ENCODE peak calls at places on chromosome 15, in nine cellular contexts. R, A, T, M, S, D, Z, Q and N are unnamed samples.
A peak's percentile ranks its signal among the peaks of the same experiment; 100 is the strongest.

GRCh38 chr15:64810499-64811326 is 14.7 kb downstream of the PIF1 start:
- DNase-seq in Z (no peak), D (no peak), M (no peak), Q (no peak), S (no peak), R (no peak), T (no peak), A (no peak), N (no peak)

GRCh38 chr15:40469776-40470390 is 901 bp upstream of the CHST14 start:
- DNase-seq in Q (no peak), A (no peak), S (no peak), M (no peak), R (peak; percentile 13), D (no peak), T (no peak), Z (no peak), N (no peak)

GRCh38 chr15:81575436-81576123 is 201.6 kb upstream of the TMC3 start:
- DNase-seq in D (no peak), Q (no peak), M (peak; percentile 5), T (no peak), Z (no peak), A (no peak), S (no peak), R (peak; percentile 1), N (no peak)

GRCh38 chr15:59353994-59354951 is 18.4 kb downstream of the MYO1E start:
- DNase-seq in Q (no peak), Z (no peak), A (peak; percentile 21), D (peak; percentile 45), S (no peak), M (no peak), T (no peak), R (no peak), N (peak; percentile 48)

GRCh38 chr15:34581043-34581365 is 2.4 kb downstream of the GOLGA8B start:
- DNase-seq in M (peak; percentile 16), Q (no peak), A (no peak), D (no peak), T (no peak), S (no peak), Z (no peak), R (no peak), N (no peak)

GRCh38 chr15:40106203-40107161 is 2.2 kb downstream of the BMF start:
- DNase-seq in Q (peak; percentile 78), Z (no peak), A (no peak), S (peak; percentile 77), R (peak; percentile 49), M (peak; percentile 94), D (peak; percentile 85), T (no peak), N (peak; percentile 83)

GRCh38 chr15:77580991-77581682 is 51.6 kb downstream of the LINGO1 start:
- DNase-seq in S (no peak), Z (no peak), R (no peak), A (no peak), T (no peak), Q (no peak), D (no peak), M (peak; percentile 56), N (no peak)

GRCh38 chr15:67103432-67103831 is 38.0 kb downstream of the SMAD3 start:
- DNase-seq in A (no peak), S (no peak), M (no peak), T (no peak), D (no peak), Q (no peak), R (no peak), Z (no peak), N (no peak)

GRCh38 chr15:33968224-33968623 is at the start of gene CHRM5:
- DNase-seq in Q (no peak), A (no peak), D (no peak), S (no peak), M (no peak), T (no peak), R (no peak), Z (no peak), N (no peak)

GRCh38 chr15:60299452-60300047 is 98.2 kb downstream of the ANXA2 start:
- DNase-seq in T (peak; percentile 53), A (no peak), D (no peak), R (no peak), S (peak; percentile 61), M (peak; percentile 51), Z (no peak), Q (no peak), N (no peak)

GRCh38 chr15:43934480-43934879 is 107.7 kb downstream of the WDR76 start:
- DNase-seq in S (no peak), Q (no peak), D (no peak), R (peak; percentile 52), T (no peak), A (no peak), M (no peak), Z (no peak), N (no peak)

GRCh38 chr15:91200101-91200754 is 100.2 kb downstream of the SV2B start:
- DNase-seq in S (no peak), M (no peak), Z (no peak), A (no peak), R (no peak), Q (no peak), T (no peak), D (no peak), N (no peak)

GRCh38 chr15:40110866-40111550 is 2.3 kb upstream of the BMF start:
- DNase-seq in S (no peak), T (no peak), Q (no peak), R (no peak), M (no peak), Z (no peak), A (no peak), D (peak; percentile 6), N (peak; percentile 7)

GRCh38 chr15:32100286-32100685 is 70.0 kb downstream of the CHRNA7 start:
- DNase-seq in M (no peak), T (no peak), R (no peak), A (no peak), Q (no peak), S (no peak), D (no peak), Z (no peak), N (no peak)
- TF ChIP-seq CTCF in M (no peak), T (no peak), R (no peak), A (no peak), Q (no peak), S (no peak), D (no peak), Z (no peak), N (no peak)

GRCh38 chr15:56741541-56741940 is 8.2 kb upstream of the ZNF280D start:
- DNase-seq in D (no peak), Z (no peak), A (no peak), M (no peak), Q (no peak), R (no peak), S (no peak), T (no peak), N (no peak)

GRCh38 chr15:56737791-56738190 is 4.5 kb upstream of the ZNF280D start:
- DNase-seq in D (no peak), R (no peak), M (no peak), A (no peak), Q (no peak), S (no peak), Z (no peak), T (no peak), N (no peak)

GRCh38 chr15:56739474-56739873 is 6.2 kb upstream of the ZNF280D start:
- DNase-seq in T (no peak), S (no peak), A (no peak), M (no peak), Q (no peak), R (no peak), Z (no peak), D (no peak), N (no peak)

GRCh38 chr15:56736881-56737707 is 3.8 kb upstream of the ZNF280D start:
- DNase-seq in S (no peak), R (no peak), T (no peak), A (no peak), Q (no peak), D (no peak), Z (no peak), M (no peak), N (no peak)

GRCh38 chr15:56739964-56740640 is 6.8 kb upstream of the ZNF280D start:
- DNase-seq in M (peak; percentile 35), R (no peak), A (peak; percentile 5), T (no peak), Q (no peak), Z (no peak), D (no peak), S (no peak), N (no peak)
- TF ChIP-seq CTCF in M (peak; percentile 27), R (no peak), A (peak; percentile 43), T (no peak), Q (no peak), Z (no peak), D (peak; percentile 7), S (no peak), N (peak; percentile 40)

GRCh38 chr15:73786518-73786917 is 33.4 kb upstream of the INSYN1 start:
- DNase-seq in Q (no peak), D (no peak), A (no peak), S (no peak), R (no peak), T (no peak), Z (no peak), M (no peak), N (no peak)

GRCh38 chr15:73784299-73784698 is 31.1 kb upstream of the INSYN1 start:
- DNase-seq in A (no peak), Q (no peak), S (no peak), R (no peak), T (no peak), D (no peak), M (no peak), Z (no peak), N (no peak)

GRCh38 chr15:73777741-73778140 is 24.6 kb upstream of the INSYN1 start:
- DNase-seq in A (no peak), R (no peak), Q (no peak), M (no peak), S (no peak), T (no peak), D (no peak), Z (no peak), N (no peak)

GRCh38 chr15:73782339-73782979 is 29.3 kb upstream of the INSYN1 start:
- DNase-seq in Z (no peak), Q (no peak), T (no peak), R (no peak), D (no peak), S (no peak), A (no peak), M (no peak), N (no peak)

GRCh38 chr15:73781038-73781925 is 28.1 kb upstream of the INSYN1 start:
- DNase-seq in D (no peak), T (no peak), R (peak; percentile 21), M (no peak), A (peak; percentile 27), S (no peak), Z (no peak), Q (no peak), N (no peak)
- TF ChIP-seq CTCF in D (no peak), T (no peak), R (peak; percentile 45), M (no peak), A (peak; percentile 20), S (no peak), Z (no peak), Q (no peak), N (peak; percentile 13)

DNA sequence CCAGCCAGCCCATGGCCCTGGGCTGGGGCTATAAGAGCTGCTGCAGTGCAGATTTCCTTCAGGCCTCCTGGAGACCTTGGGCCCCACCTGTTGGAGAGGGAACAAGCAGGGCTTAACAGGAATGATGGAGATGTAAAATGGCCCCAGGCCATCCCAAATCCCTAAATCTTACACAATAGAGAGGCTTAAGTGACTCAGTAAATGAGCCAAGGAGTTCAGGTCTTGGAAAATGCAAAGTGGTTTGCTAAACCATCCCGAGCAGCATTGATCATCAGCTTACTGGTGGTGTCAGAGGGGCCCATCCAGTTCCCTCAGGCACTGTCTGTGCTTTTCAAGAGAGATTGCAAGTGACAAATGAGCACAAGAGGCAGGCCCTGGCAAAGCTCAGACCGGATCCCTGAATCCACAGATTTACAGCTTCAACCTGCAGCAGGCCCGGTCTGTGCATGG is 325.5 kb downstream of the UACA start:
- DNase-seq in A (no peak), D (no peak), Z (no peak), R (no peak), M (no peak), Q (no peak), T (no peak), S (peak; percentile 39), N (no peak)
- TF ChIP-seq CTCF in A (no peak), D (no peak), Z (no peak), R (no peak), M (no peak), Q (no peak), T (no peak), S (no peak), N (no peak)